ENCODE peak calls at places on chromosome 16, in nine cellular contexts. One of them, this sample, is unnamed.
A peak's percentile ranks its signal among the peaks of the same experiment; 100 is the strongest.

GRCh38 chr16:48024042-48024441 is 131.8 kb downstream of the ABCC12 start:
- DNase-seq in K562: no peak
- DNase-seq in activated CD4-positive, CD25-positive, alpha-beta regulatory T cell: no peak
- DNase-seq in AG08395: no peak
- DNase-seq in NCI-H2171 treated with DMSO at 0.1 percent for 48 hours: no peak
- DNase-seq in LNCaP clone FGC: no peak
- DNase-seq in cardiac fibroblast: no peak
- DNase-seq in KG1: no peak
- DNase-seq in type B pancreatic cell: no peak
- DNase-seq in this sample: no peak

GRCh38 chr16:87725596-87726235 is 40.1 kb downstream of the KLHDC4 start:
- DNase-seq in KG1: no peak
- DNase-seq in cardiac fibroblast: peak; percentile 43
- DNase-seq in activated CD4-positive, CD25-positive, alpha-beta regulatory T cell: no peak
- DNase-seq in LNCaP clone FGC: no peak
- DNase-seq in AG08395: no peak
- DNase-seq in NCI-H2171 treated with DMSO at 0.1 percent for 48 hours: peak; percentile 62
- DNase-seq in K562: no peak
- DNase-seq in type B pancreatic cell: no peak
- DNase-seq in this sample: no peak

GRCh38 chr16:84299734-84300440 is 5.2 kb downstream of the WFDC1 start:
- DNase-seq in activated CD4-positive, CD25-positive, alpha-beta regulatory T cell: no peak
- DNase-seq in type B pancreatic cell: no peak
- DNase-seq in cardiac fibroblast: no peak
- DNase-seq in K562: no peak
- DNase-seq in LNCaP clone FGC: no peak
- DNase-seq in AG08395: no peak
- DNase-seq in NCI-H2171 treated with DMSO at 0.1 percent for 48 hours: no peak
- DNase-seq in KG1: no peak
- DNase-seq in this sample: no peak

GRCh38 chr16:75198135-75198600 is 8.8 kb downstream of the CTRB2 start:
- DNase-seq in activated CD4-positive, CD25-positive, alpha-beta regulatory T cell: no peak
- DNase-seq in NCI-H2171 treated with DMSO at 0.1 percent for 48 hours: no peak
- DNase-seq in cardiac fibroblast: peak; percentile 64
- DNase-seq in AG08395: peak; percentile 71
- DNase-seq in type B pancreatic cell: no peak
- DNase-seq in KG1: no peak
- DNase-seq in K562: no peak
- DNase-seq in LNCaP clone FGC: no peak
- DNase-seq in this sample: no peak

GRCh38 chr16:71501562-71501961 is 12.4 kb upstream of the ZNF19 start:
- DNase-seq in LNCaP clone FGC: no peak
- DNase-seq in cardiac fibroblast: no peak
- DNase-seq in activated CD4-positive, CD25-positive, alpha-beta regulatory T cell: no peak
- DNase-seq in AG08395: no peak
- DNase-seq in type B pancreatic cell: no peak
- DNase-seq in NCI-H2171 treated with DMSO at 0.1 percent for 48 hours: no peak
- DNase-seq in K562: no peak
- DNase-seq in KG1: no peak
- DNase-seq in this sample: no peak

GRCh38 chr16:19382887-19383816 is 34.5 kb upstream of the TMC5 start:
- DNase-seq in K562: no peak
- DNase-seq in type B pancreatic cell: no peak
- DNase-seq in NCI-H2171 treated with DMSO at 0.1 percent for 48 hours: no peak
- DNase-seq in cardiac fibroblast: no peak
- DNase-seq in KG1: no peak
- DNase-seq in activated CD4-positive, CD25-positive, alpha-beta regulatory T cell: no peak
- DNase-seq in AG08395: no peak
- DNase-seq in LNCaP clone FGC: no peak
- DNase-seq in this sample: no peak

GRCh38 chr16:13923703-13924298 is 3.8 kb downstream of the ERCC4 start:
- DNase-seq in type B pancreatic cell: no peak
- DNase-seq in activated CD4-positive, CD25-positive, alpha-beta regulatory T cell: no peak
- DNase-seq in AG08395: peak; percentile 54
- DNase-seq in K562: peak; percentile 35
- DNase-seq in cardiac fibroblast: peak; percentile 80
- DNase-seq in KG1: peak; percentile 13
- DNase-seq in LNCaP clone FGC: no peak
- DNase-seq in NCI-H2171 treated with DMSO at 0.1 percent for 48 hours: peak; percentile 71
- DNase-seq in this sample: peak; percentile 72

GRCh38 chr16:84056933-84057332 is 14.3 kb upstream of the SLC38A8 start:
- DNase-seq in NCI-H2171 treated with DMSO at 0.1 percent for 48 hours: no peak
- DNase-seq in cardiac fibroblast: no peak
- DNase-seq in K562: no peak
- DNase-seq in AG08395: no peak
- DNase-seq in LNCaP clone FGC: no peak
- DNase-seq in activated CD4-positive, CD25-positive, alpha-beta regulatory T cell: no peak
- DNase-seq in KG1: no peak
- DNase-seq in type B pancreatic cell: peak; percentile 27
- DNase-seq in this sample: no peak

GRCh38 chr16:26830716-26831115 is 236.0 kb upstream of the C16orf82 start:
- DNase-seq in K562: no peak
- DNase-seq in NCI-H2171 treated with DMSO at 0.1 percent for 48 hours: peak; percentile 48
- DNase-seq in LNCaP clone FGC: no peak
- DNase-seq in cardiac fibroblast: no peak
- DNase-seq in KG1: no peak
- DNase-seq in type B pancreatic cell: no peak
- DNase-seq in activated CD4-positive, CD25-positive, alpha-beta regulatory T cell: no peak
- DNase-seq in AG08395: no peak
- DNase-seq in this sample: no peak

GRCh38 chr16:1003551-1004347 is 22.2 kb downstream of the SOX8 start:
- DNase-seq in activated CD4-positive, CD25-positive, alpha-beta regulatory T cell: no peak
- DNase-seq in KG1: no peak
- DNase-seq in NCI-H2171 treated with DMSO at 0.1 percent for 48 hours: no peak
- DNase-seq in type B pancreatic cell: no peak
- DNase-seq in cardiac fibroblast: no peak
- DNase-seq in K562: no peak
- DNase-seq in LNCaP clone FGC: no peak
- DNase-seq in AG08395: no peak
- DNase-seq in this sample: no peak

GRCh38 chr16:31365131-31365865 is 10.3 kb downstream of the ITGAX start:
- DNase-seq in K562: no peak
- DNase-seq in KG1: no peak
- DNase-seq in NCI-H2171 treated with DMSO at 0.1 percent for 48 hours: no peak
- DNase-seq in LNCaP clone FGC: no peak
- DNase-seq in type B pancreatic cell: no peak
- DNase-seq in activated CD4-positive, CD25-positive, alpha-beta regulatory T cell: no peak
- DNase-seq in cardiac fibroblast: no peak
- DNase-seq in AG08395: no peak
- DNase-seq in this sample: no peak

GRCh38 chr16:21613361-21613760 is 14.0 kb downstream of the METTL9 start:
- DNase-seq in AG08395: no peak
- DNase-seq in cardiac fibroblast: no peak
- DNase-seq in type B pancreatic cell: peak; percentile 8
- DNase-seq in LNCaP clone FGC: no peak
- DNase-seq in NCI-H2171 treated with DMSO at 0.1 percent for 48 hours: no peak
- DNase-seq in activated CD4-positive, CD25-positive, alpha-beta regulatory T cell: no peak
- DNase-seq in K562: no peak
- DNase-seq in KG1: no peak
- DNase-seq in this sample: no peak

GRCh38 chr16:14650629-14651028 is 17.9 kb downstream of the BFAR start:
- DNase-seq in activated CD4-positive, CD25-positive, alpha-beta regulatory T cell: no peak
- DNase-seq in KG1: no peak
- DNase-seq in AG08395: no peak
- DNase-seq in K562: no peak
- DNase-seq in LNCaP clone FGC: no peak
- DNase-seq in cardiac fibroblast: no peak
- DNase-seq in NCI-H2171 treated with DMSO at 0.1 percent for 48 hours: no peak
- DNase-seq in type B pancreatic cell: no peak
- DNase-seq in this sample: no peak

GRCh38 chr16:79104567-79104966 is 496.0 kb downstream of the MAF start:
- DNase-seq in AG08395: no peak
- DNase-seq in KG1: no peak
- DNase-seq in activated CD4-positive, CD25-positive, alpha-beta regulatory T cell: no peak
- DNase-seq in K562: no peak
- DNase-seq in LNCaP clone FGC: no peak
- DNase-seq in NCI-H2171 treated with DMSO at 0.1 percent for 48 hours: no peak
- DNase-seq in type B pancreatic cell: no peak
- DNase-seq in cardiac fibroblast: no peak
- DNase-seq in this sample: no peak

GRCh38 chr16:49464877-49465504 is 91.4 kb downstream of the C16orf78 start:
- DNase-seq in type B pancreatic cell: peak; percentile 66
- DNase-seq in NCI-H2171 treated with DMSO at 0.1 percent for 48 hours: no peak
- DNase-seq in cardiac fibroblast: no peak
- DNase-seq in activated CD4-positive, CD25-positive, alpha-beta regulatory T cell: no peak
- DNase-seq in KG1: no peak
- DNase-seq in AG08395: no peak
- DNase-seq in LNCaP clone FGC: no peak
- DNase-seq in K562: peak; percentile 51
- DNase-seq in this sample: no peak

GRCh38 chr16:14354561-14355351 is 275.3 kb downstream of the PARN start:
- DNase-seq in type B pancreatic cell: no peak
- DNase-seq in LNCaP clone FGC: no peak
- DNase-seq in cardiac fibroblast: no peak
- DNase-seq in activated CD4-positive, CD25-positive, alpha-beta regulatory T cell: no peak
- DNase-seq in NCI-H2171 treated with DMSO at 0.1 percent for 48 hours: peak; percentile 67
- DNase-seq in KG1: no peak
- DNase-seq in AG08395: peak; percentile 33
- DNase-seq in K562: no peak
- DNase-seq in this sample: no peak

GRCh38 chr16:11201498-11202259 is 54.3 kb downstream of the SOCS1 start:
- DNase-seq in NCI-H2171 treated with DMSO at 0.1 percent for 48 hours: peak; percentile 69
- DNase-seq in cardiac fibroblast: peak; percentile 67
- DNase-seq in activated CD4-positive, CD25-positive, alpha-beta regulatory T cell: no peak
- DNase-seq in KG1: no peak
- DNase-seq in type B pancreatic cell: no peak
- DNase-seq in LNCaP clone FGC: no peak
- DNase-seq in AG08395: peak; percentile 75
- DNase-seq in K562: peak; percentile 86
- DNase-seq in this sample: peak; percentile 56

GRCh38 chr16:86665319-86665675 is 86.9 kb downstream of the FOXL1 start:
- DNase-seq in cardiac fibroblast: peak; percentile 66
- DNase-seq in type B pancreatic cell: no peak
- DNase-seq in K562: no peak
- DNase-seq in AG08395: peak; percentile 48
- DNase-seq in KG1: no peak
- DNase-seq in NCI-H2171 treated with DMSO at 0.1 percent for 48 hours: no peak
- DNase-seq in LNCaP clone FGC: no peak
- DNase-seq in activated CD4-positive, CD25-positive, alpha-beta regulatory T cell: no peak
- DNase-seq in this sample: no peak

GRCh38 chr16:87216824-87217205 is 100.4 kb downstream of the C16orf95 start:
- DNase-seq in type B pancreatic cell: no peak
- DNase-seq in AG08395: no peak
- DNase-seq in cardiac fibroblast: no peak
- DNase-seq in activated CD4-positive, CD25-positive, alpha-beta regulatory T cell: no peak
- DNase-seq in KG1: no peak
- DNase-seq in LNCaP clone FGC: no peak
- DNase-seq in K562: no peak
- DNase-seq in NCI-H2171 treated with DMSO at 0.1 percent for 48 hours: no peak
- DNase-seq in this sample: no peak

GRCh38 chr16:12021578-12022265 is 45.2 kb downstream of the SNX29 start:
- DNase-seq in NCI-H2171 treated with DMSO at 0.1 percent for 48 hours: no peak
- DNase-seq in LNCaP clone FGC: no peak
- DNase-seq in type B pancreatic cell: no peak
- DNase-seq in K562: no peak
- DNase-seq in KG1: no peak
- DNase-seq in AG08395: no peak
- DNase-seq in cardiac fibroblast: no peak
- DNase-seq in activated CD4-positive, CD25-positive, alpha-beta regulatory T cell: no peak
- DNase-seq in this sample: no peak

GRCh38 chr16:87741700-87742415 is 23.9 kb downstream of the KLHDC4 start:
- DNase-seq in type B pancreatic cell: no peak
- DNase-seq in activated CD4-positive, CD25-positive, alpha-beta regulatory T cell: no peak
- DNase-seq in NCI-H2171 treated with DMSO at 0.1 percent for 48 hours: no peak
- DNase-seq in KG1: no peak
- DNase-seq in K562: no peak
- DNase-seq in LNCaP clone FGC: no peak
- DNase-seq in cardiac fibroblast: no peak
- DNase-seq in AG08395: no peak
- DNase-seq in this sample: no peak

GRCh38 chr16:58679763-58680162 is 4.8 kb downstream of the SLC38A7 start:
- DNase-seq in NCI-H2171 treated with DMSO at 0.1 percent for 48 hours: no peak
- DNase-seq in cardiac fibroblast: no peak
- DNase-seq in KG1: no peak
- DNase-seq in K562: no peak
- DNase-seq in activated CD4-positive, CD25-positive, alpha-beta regulatory T cell: no peak
- DNase-seq in LNCaP clone FGC: no peak
- DNase-seq in AG08395: no peak
- DNase-seq in type B pancreatic cell: no peak
- DNase-seq in this sample: no peak

GRCh38 chr16:51818342-51818944 is 667.4 kb upstream of the SALL1 start:
- DNase-seq in K562: no peak
- DNase-seq in LNCaP clone FGC: peak; percentile 28
- DNase-seq in AG08395: peak; percentile 58
- DNase-seq in NCI-H2171 treated with DMSO at 0.1 percent for 48 hours: peak; percentile 37
- DNase-seq in cardiac fibroblast: peak; percentile 65
- DNase-seq in activated CD4-positive, CD25-positive, alpha-beta regulatory T cell: no peak
- DNase-seq in type B pancreatic cell: no peak
- DNase-seq in KG1: peak; percentile 0
- DNase-seq in this sample: peak; percentile 47

GRCh38 chr16:7992616-7993015 is 597.7 kb downstream of the TMEM114 start:
- DNase-seq in KG1: no peak
- DNase-seq in K562: no peak
- DNase-seq in cardiac fibroblast: no peak
- DNase-seq in activated CD4-positive, CD25-positive, alpha-beta regulatory T cell: no peak
- DNase-seq in LNCaP clone FGC: no peak
- DNase-seq in NCI-H2171 treated with DMSO at 0.1 percent for 48 hours: no peak
- DNase-seq in type B pancreatic cell: no peak
- DNase-seq in AG08395: no peak
- DNase-seq in this sample: no peak

GRCh38 chr16:84959784-84960417 is 51.4 kb downstream of the ZDHHC7 start:
- DNase-seq in activated CD4-positive, CD25-positive, alpha-beta regulatory T cell: no peak
- DNase-seq in AG08395: no peak
- DNase-seq in LNCaP clone FGC: no peak
- DNase-seq in type B pancreatic cell: no peak
- DNase-seq in K562: no peak
- DNase-seq in KG1: no peak
- DNase-seq in cardiac fibroblast: no peak
- DNase-seq in NCI-H2171 treated with DMSO at 0.1 percent for 48 hours: no peak
- DNase-seq in this sample: no peak

GRCh38 chr16:81640681-81641070 is 138.4 kb upstream of the PLCG2 start:
- DNase-seq in LNCaP clone FGC: no peak
- DNase-seq in KG1: no peak
- DNase-seq in NCI-H2171 treated with DMSO at 0.1 percent for 48 hours: no peak
- DNase-seq in cardiac fibroblast: no peak
- DNase-seq in AG08395: no peak
- DNase-seq in type B pancreatic cell: no peak
- DNase-seq in activated CD4-positive, CD25-positive, alpha-beta regulatory T cell: no peak
- DNase-seq in K562: no peak
- DNase-seq in this sample: no peak

GRCh38 chr16:72400257-72401078 is 228.5 kb upstream of the PMFBP1 start:
- DNase-seq in NCI-H2171 treated with DMSO at 0.1 percent for 48 hours: peak; percentile 79
- DNase-seq in cardiac fibroblast: peak; percentile 82
- DNase-seq in type B pancreatic cell: no peak
- DNase-seq in AG08395: peak; percentile 49
- DNase-seq in activated CD4-positive, CD25-positive, alpha-beta regulatory T cell: no peak
- DNase-seq in KG1: peak; percentile 32
- DNase-seq in LNCaP clone FGC: peak; percentile 10
- DNase-seq in K562: peak; percentile 49
- DNase-seq in this sample: peak; percentile 70

GRCh38 chr16:75653926-75654325 is 6.4 kb downstream of the TERF2IP start:
- DNase-seq in LNCaP clone FGC: no peak
- DNase-seq in cardiac fibroblast: no peak
- DNase-seq in KG1: no peak
- DNase-seq in type B pancreatic cell: no peak
- DNase-seq in K562: no peak
- DNase-seq in activated CD4-positive, CD25-positive, alpha-beta regulatory T cell: no peak
- DNase-seq in AG08395: peak; percentile 53
- DNase-seq in NCI-H2171 treated with DMSO at 0.1 percent for 48 hours: peak; percentile 70
- DNase-seq in this sample: peak; percentile 21

GRCh38 chr16:81440888-81441663 is 3.5 kb upstream of the CMIP start:
- DNase-seq in LNCaP clone FGC: no peak
- DNase-seq in AG08395: no peak
- DNase-seq in type B pancreatic cell: no peak
- DNase-seq in activated CD4-positive, CD25-positive, alpha-beta regulatory T cell: no peak
- DNase-seq in K562: no peak
- DNase-seq in KG1: no peak
- DNase-seq in cardiac fibroblast: no peak
- DNase-seq in NCI-H2171 treated with DMSO at 0.1 percent for 48 hours: no peak
- DNase-seq in this sample: no peak

GRCh38 chr16:57314161-57314785 is 29.8 kb upstream of the PLLP start:
- DNase-seq in LNCaP clone FGC: no peak
- DNase-seq in cardiac fibroblast: no peak
- DNase-seq in AG08395: no peak
- DNase-seq in KG1: no peak
- DNase-seq in type B pancreatic cell: peak; percentile 15
- DNase-seq in K562: no peak
- DNase-seq in NCI-H2171 treated with DMSO at 0.1 percent for 48 hours: no peak
- DNase-seq in activated CD4-positive, CD25-positive, alpha-beta regulatory T cell: no peak
- DNase-seq in this sample: no peak

GRCh38 chr16:72939247-72939646 is 108.7 kb downstream of the ZFHX3 start:
- DNase-seq in AG08395: peak; percentile 50
- DNase-seq in NCI-H2171 treated with DMSO at 0.1 percent for 48 hours: no peak
- DNase-seq in LNCaP clone FGC: peak; percentile 69
- DNase-seq in cardiac fibroblast: peak; percentile 78
- DNase-seq in activated CD4-positive, CD25-positive, alpha-beta regulatory T cell: no peak
- DNase-seq in KG1: no peak
- DNase-seq in type B pancreatic cell: no peak
- DNase-seq in K562: no peak
- DNase-seq in this sample: no peak